ENCODE peak calls at places on chromosomes 13 and 19, in seven cellular contexts. B, Q, M, J, X, C and N are unnamed samples.
A peak's percentile ranks its signal among the peaks of the same experiment; 100 is the strongest.

GRCh38 chr19:46970815-46971214 is 48.8 kb upstream of the NPAS1 start:
- DNase-seq in Q (no peak), C (no peak), X (no peak), B (no peak), J (no peak), M (no peak), N (no peak)

GRCh38 chr13:44726777-44727176 is 150.6 kb upstream of the TSC22D1 start:
- DNase-seq in M (no peak), B (no peak), C (no peak), J (no peak), X (no peak), Q (no peak), N (no peak)

GRCh38 chr19:2455481-2456300 is 1.1 kb downstream of the LMNB2 start:
- DNase-seq in J (peak; percentile 33), M (no peak), B (peak; percentile 27), X (peak; percentile 85), C (peak; percentile 30), Q (peak; percentile 47), N (no peak)

GRCh38 chr13:113304121-113304520 is 7.1 kb downstream of the LAMP1 start:
- DNase-seq in C (no peak), M (no peak), J (no peak), X (no peak), B (no peak), Q (no peak), N (no peak)

GRCh38 chr13:49253310-49253709 is 5.6 kb downstream of the CDADC1 start:
- DNase-seq in X (no peak), B (no peak), Q (no peak), M (no peak), J (peak; percentile 36), C (no peak), N (no peak)

GRCh38 chr19:51119089-51119488 is 5.6 kb upstream of the SIGLEC9 start:
- DNase-seq in X (no peak), Q (no peak), C (no peak), B (no peak), J (no peak), M (no peak), N (no peak)

GRCh38 chr19:45251452-45252354 is 632 bp downstream of the MARK4 start:
- DNase-seq in Q (peak; percentile 24), C (no peak), J (peak; percentile 27), M (no peak), X (no peak), B (no peak), N (no peak)

GRCh38 chr13:99871249-99871898 is 100.2 kb downstream of the ZIC5 start:
- DNase-seq in B (no peak), Q (peak; percentile 18), M (no peak), J (no peak), X (no peak), C (no peak), N (no peak)

GRCh38 chr19:52961981-52962380 is 700 bp downstream of the ZNF816 start:
- DNase-seq in Q (peak; percentile 4), X (no peak), B (peak; percentile 11), J (peak; percentile 10), M (no peak), C (no peak), N (no peak)

GRCh38 chr13:23928985-23929384 is 31.7 kb upstream of the C1QTNF9B start:
- DNase-seq in Q (no peak), J (no peak), B (peak; percentile 66), X (no peak), C (no peak), M (no peak), N (no peak)

GRCh38 chr19:39599116-39599515 is 3.2 kb upstream of the LGALS13 start:
- DNase-seq in Q (peak; percentile 16), C (no peak), J (peak; percentile 31), B (peak; percentile 23), M (peak; percentile 12), X (no peak), N (no peak)

GRCh38 chr13:40504641-40505040 is 161.8 kb downstream of the FOXO1 start:
- DNase-seq in C (no peak), M (no peak), X (no peak), J (no peak), Q (no peak), B (no peak), N (no peak)

GRCh38 chr13:101706651-101707050 is 254.2 kb downstream of the ITGBL1 start:
- DNase-seq in Q (no peak), B (peak; percentile 95), X (no peak), M (no peak), J (peak; percentile 79), C (no peak), N (peak; percentile 46)

GRCh38 chr13:20353973-20354372 is 121.9 kb upstream of the GJB6 start:
- DNase-seq in B (peak; percentile 71), C (no peak), Q (no peak), J (peak; percentile 80), X (no peak), M (no peak), N (no peak)

GRCh38 chr19:3649888-3650287 is 23.3 kb upstream of the CACTIN start:
- DNase-seq in X (no peak), C (no peak), Q (no peak), M (no peak), B (no peak), J (no peak), N (no peak)

GRCh38 chr13:100674363-100674847 is at the start of gene TMTC4:
- DNase-seq in J (peak; percentile 62), B (no peak), M (no peak), X (peak; percentile 88), C (no peak), Q (no peak), N (peak; percentile 52)